ENCODE peak calls at places on chromosomes 5 and 9, in six cellular contexts. B, K, I, M, Z and A are unnamed samples.

GRCh38 chr9:93090091-93090655 is 5.8 kb upstream of the CARD19 start:
- DNase-seq in B (no peak), K (no peak), I (no peak), M (no peak), Z (no peak), A (no peak)

GRCh38 chr5:2185646-2186471 is 303.1 kb upstream of the IRX4 start:
- DNase-seq in B (no peak), K (no peak), I (no peak), M (no peak), Z (no peak), A (no peak)

GRCh38 chr5:173326501-173326960 is 1.7 kb downstream of the STC2 start:
- DNase-seq in B (peak; percentile 97), K (no peak), I (no peak), M (no peak), Z (no peak), A (no peak)

GRCh38 chr9:107246259-107247254 is 36.5 kb upstream of the RAD23B start:
- DNase-seq in B (peak; percentile 26), K (peak; percentile 69), I (no peak), M (no peak), Z (peak; percentile 35), A (peak; percentile 55)

GRCh38 chr5:124746252-124746915 is at the start of gene ZNF608:
- DNase-seq in B (peak; percentile 78), K (no peak), I (peak; percentile 73), M (no peak), Z (no peak), A (no peak)

GRCh38 chr5:73812962-73813588 is 187.1 kb downstream of the ARHGEF28 start:
- DNase-seq in B (no peak), K (no peak), I (peak; percentile 77), M (no peak), Z (no peak), A (no peak)

GRCh38 chr9:33469891-33470290 is 3.8 kb downstream of the NOL6 start:
- DNase-seq in B (no peak), K (no peak), I (no peak), M (no peak), Z (no peak), A (no peak)

GRCh38 chr5:101782352-101783087 is 513.6 kb downstream of the SLCO4C1 start:
- DNase-seq in B (no peak), K (no peak), I (no peak), M (no peak), Z (no peak), A (no peak)

GRCh38 chr9:127528407-127529251 is 77.3 kb downstream of the LRSAM1 start:
- DNase-seq in B (no peak), K (no peak), I (no peak), M (no peak), Z (no peak), A (no peak)

GRCh38 chr9:128627127-128627715 is 29.4 kb downstream of the DYNC2I2 start:
- DNase-seq in B (no peak), K (no peak), I (no peak), M (no peak), Z (no peak), A (no peak)

GRCh38 chr9:21031091-21031817 is at the start of gene HACD4:
- DNase-seq in B (peak; percentile 72), K (peak; percentile 73), I (peak; percentile 8), M (no peak), Z (no peak), A (peak; percentile 52)

GRCh38 chr5:124512236-124512635 is 234.2 kb downstream of the ZNF608 start:
- DNase-seq in B (peak; percentile 55), K (no peak), I (no peak), M (no peak), Z (no peak), A (no peak)

GRCh38 chr5:180590543-180591248 is 603 bp downstream of the SCGB3A1 start:
- DNase-seq in B (no peak), K (no peak), I (no peak), M (no peak), Z (no peak), A (no peak)

GRCh38 chr9:130842547-130842946 is 7.5 kb downstream of the ABL1 start:
- DNase-seq in B (no peak), K (no peak), I (no peak), M (no peak), Z (no peak), A (no peak)

GRCh38 chr5:163463063-163463435 is 2.6 kb downstream of the HMMR start:
- DNase-seq in B (no peak), K (no peak), I (no peak), M (no peak), Z (no peak), A (no peak)

GRCh38 chr5:169004551-169004950 is 296.4 kb downstream of the SLIT3 start:
- DNase-seq in B (no peak), K (no peak), I (no peak), M (no peak), Z (no peak), A (no peak)

GRCh38 chr5:59115345-59115744 is 532.5 kb downstream of the RAB3C start:
- DNase-seq in B (peak; percentile 36), K (no peak), I (peak; percentile 18), M (no peak), Z (no peak), A (no peak)

GRCh38 chr9:70602364-70603019 is 188.0 kb upstream of the KLF9 start:
- DNase-seq in B (peak; percentile 89), K (peak; percentile 68), I (peak; percentile 64), M (peak; percentile 46), Z (peak; percentile 45), A (peak; percentile 82)

GRCh38 chr5:97840643-97841042 is 657.6 kb upstream of the RIOK2 start:
- DNase-seq in B (peak; percentile 14), K (no peak), I (peak; percentile 39), M (no peak), Z (no peak), A (no peak)

GRCh38 chr5:14440598-14441401 is 140.8 kb upstream of the OTULINL start:
- DNase-seq in B (peak; percentile 95), K (no peak), I (no peak), M (no peak), Z (no peak), A (no peak)

GRCh38 chr5:56638061-56638621 is 177.2 kb upstream of the MAP3K1 start:
- DNase-seq in B (no peak), K (no peak), I (peak; percentile 41), M (no peak), Z (no peak), A (no peak)

GRCh38 chr5:52674815-52675545 is 112.7 kb upstream of the ITGA1 start:
- DNase-seq in B (peak; percentile 76), K (no peak), I (no peak), M (no peak), Z (no peak), A (no peak)

GRCh38 chr5:395156-395920 is 47.6 kb upstream of the EXOC3 start:
- DNase-seq in B (peak; percentile 95), K (peak; percentile 28), I (no peak), M (no peak), Z (no peak), A (no peak)

GRCh38 chr9:132011896-132012295 is 67.8 kb downstream of the MED27 start:
- DNase-seq in B (no peak), K (no peak), I (no peak), M (no peak), Z (no peak), A (no peak)

GRCh38 chr5:68565427-68565826 is 349.9 kb downstream of the PIK3R1 start:
- DNase-seq in B (no peak), K (no peak), I (no peak), M (no peak), Z (peak; percentile 84), A (peak; percentile 57)

GRCh38 chr9:105690742-105691141 is 3.6 kb upstream of the TMEM38B start:
- DNase-seq in B (peak; percentile 48), K (no peak), I (no peak), M (no peak), Z (no peak), A (peak; percentile 56)

GRCh38 chr5:116652196-116652729 is 77.6 kb upstream of the SEMA6A start:
- DNase-seq in B (peak; percentile 53), K (peak; percentile 76), I (peak; percentile 94), M (no peak), Z (no peak), A (peak; percentile 43)

GRCh38 chr9:93297659-93298497 is 113.9 kb downstream of the WNK2 start:
- DNase-seq in B (no peak), K (peak; percentile 57), I (no peak), M (no peak), Z (no peak), A (no peak)

GRCh38 chr9:21096172-21096900 is 18.6 kb upstream of the IFNB1 start:
- DNase-seq in B (peak; percentile 58), K (no peak), I (peak; percentile 82), M (peak; percentile 70), Z (peak; percentile 59), A (no peak)

GRCh38 chr5:179190851-179191505 is 130.8 kb downstream of the ZNF354C start:
- DNase-seq in B (no peak), K (no peak), I (no peak), M (no peak), Z (no peak), A (no peak)

GRCh38 chr5:58459276-58459859 is 518 bp downstream of the PLK2 start:
- DNase-seq in B (peak; percentile 70), K (peak; percentile 33), I (peak; percentile 45), M (peak; percentile 44), Z (no peak), A (no peak)

DNA sequence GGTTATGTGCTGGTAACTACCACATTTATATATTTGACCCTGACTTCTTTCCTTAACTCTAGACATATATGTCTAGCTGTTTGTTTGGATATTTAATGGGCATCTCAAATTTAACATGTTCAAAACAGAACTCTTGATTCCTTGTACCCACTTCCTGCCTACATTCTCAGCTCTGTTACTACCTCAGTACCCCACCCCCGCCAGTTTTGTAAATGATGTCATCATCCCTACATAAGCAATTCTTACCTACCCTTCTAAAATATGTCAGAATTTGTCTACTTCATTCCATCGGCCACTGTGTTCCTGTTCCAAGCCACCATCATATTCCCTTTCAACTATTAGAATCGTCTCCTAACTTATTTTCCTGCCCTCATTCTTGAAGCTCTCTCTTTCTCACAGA is 4.8 kb downstream of the RAD50 start:
- DNase-seq in B (no peak), K (no peak), I (no peak), M (no peak), Z (peak; percentile 49), A (no peak)
- H2AFZ ChIP-seq in B (no peak overlapping the region), K (no peak overlapping the region), I (no peak overlapping the region), M (no peak overlapping the region), Z (no peak overlapping the region), A (no peak overlapping the region)

DNA sequence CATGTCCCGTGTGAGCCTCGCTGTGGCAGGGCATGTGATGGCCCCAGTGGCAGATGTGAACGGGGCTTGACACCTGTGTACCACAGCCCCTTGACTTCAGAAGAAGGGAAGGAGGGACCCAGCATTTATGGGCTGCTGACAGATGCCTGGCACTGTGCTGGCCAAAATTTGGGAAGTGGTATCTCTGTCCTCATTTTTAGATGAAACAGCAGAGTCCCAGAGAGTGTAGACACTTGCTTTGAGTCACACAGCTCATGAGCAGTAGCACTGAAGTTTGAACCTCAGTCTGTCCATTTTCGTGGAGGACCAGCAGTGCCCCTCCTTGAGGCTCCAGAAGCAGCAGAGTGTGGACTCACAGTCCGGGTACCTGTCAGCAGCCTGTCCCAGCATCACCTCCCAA is 16.5 kb downstream of the NEK6 start:
- DNase-seq in B (no peak), K (no peak), I (no peak), M (no peak), Z (no peak), A (no peak)
- H3K79me2 ChIP-seq in B (peaks cover 100% of the 10 kb centered on the region), K (no peaks in the 10 kb centered on the region), I (peaks cover 100% of the 10 kb centered on the region), M (peaks cover 89% of the 10 kb centered on the region), Z (no peaks in the 10 kb centered on the region), A (peaks cover 100% of the 10 kb centered on the region)

GRCh38 chr5:141811287-141812155 is 66.7 kb downstream of the PCDH1 start:
- DNase-seq in B (peak; percentile 36), K (peak; percentile 82), I (no peak), M (peak; percentile 12), Z (peak; percentile 13), A (peak; percentile 89)
- H2AFZ ChIP-seq in B (no peak overlapping the region), K (no peak overlapping the region), I (no peak overlapping the region), M (no peak overlapping the region), Z (no peak overlapping the region), A (no peak overlapping the region)

GRCh38 chr5:112711436-112711835 is 26.2 kb upstream of the APC start:
- DNase-seq in B (no peak), K (no peak), I (no peak), M (no peak), Z (no peak), A (no peak)
- H3K79me2 ChIP-seq in B (peaks cover 86% of the 10 kb centered on the region), K (peaks cover 16% of the 10 kb centered on the region), I (peaks cover 85% of the 10 kb centered on the region), M (peaks cover 81% of the 10 kb centered on the region), Z (peaks cover 84% of the 10 kb centered on the region), A (peaks cover 91% of the 10 kb centered on the region)